ENCODE peak calls at places on chromosomes 3 and 15, in five cellular contexts. One of them, this sample, is unnamed.
A peak's percentile ranks its signal among the peaks of the same experiment; 100 is the strongest.

GRCh38 chr3:134743006-134743405 is 52.1 kb upstream of the EPHB1 start:
- DNase-seq in stimulated activated CD8-positive, alpha-beta memory T cell treated with anti-CD3 and anti-CD28 coated beads, Interleukin-4, amount 100 ng/mL, for 48 hours: no peak
- DNase-seq in AG04449: no peak
- DNase-seq in CD8-positive, alpha-beta T cell: no peak
- DNase-seq in SK-MEL-5: no peak
- DNase-seq in this sample: no peak

GRCh38 chr15:48984811-48985352 is 21.2 kb upstream of the SHC4 start:
- DNase-seq in stimulated activated CD8-positive, alpha-beta memory T cell treated with anti-CD3 and anti-CD28 coated beads, Interleukin-4, amount 100 ng/mL, for 48 hours: no peak
- DNase-seq in AG04449: no peak
- DNase-seq in CD8-positive, alpha-beta T cell: no peak
- DNase-seq in SK-MEL-5: no peak
- DNase-seq in this sample: no peak

GRCh38 chr3:28916713-28917499 is 364.0 kb upstream of the RBMS3 start:
- DNase-seq in stimulated activated CD8-positive, alpha-beta memory T cell treated with anti-CD3 and anti-CD28 coated beads, Interleukin-4, amount 100 ng/mL, for 48 hours: no peak
- DNase-seq in AG04449: no peak
- DNase-seq in CD8-positive, alpha-beta T cell: no peak
- DNase-seq in SK-MEL-5: peak; percentile 87
- DNase-seq in this sample: peak; percentile 60

GRCh38 chr3:183213941-183214612 is 39.0 kb upstream of the B3GNT5 start:
- DNase-seq in stimulated activated CD8-positive, alpha-beta memory T cell treated with anti-CD3 and anti-CD28 coated beads, Interleukin-4, amount 100 ng/mL, for 48 hours: no peak
- DNase-seq in AG04449: no peak
- DNase-seq in CD8-positive, alpha-beta T cell: no peak
- DNase-seq in SK-MEL-5: no peak
- DNase-seq in this sample: no peak

GRCh38 chr15:33608714-33609113 is 297.9 kb downstream of the RYR3 start:
- DNase-seq in stimulated activated CD8-positive, alpha-beta memory T cell treated with anti-CD3 and anti-CD28 coated beads, Interleukin-4, amount 100 ng/mL, for 48 hours: no peak
- DNase-seq in AG04449: no peak
- DNase-seq in CD8-positive, alpha-beta T cell: no peak
- DNase-seq in SK-MEL-5: peak; percentile 97
- DNase-seq in this sample: no peak

GRCh38 chr15:84833447-84833846 is 16.3 kb downstream of the ALPK3 start:
- DNase-seq in stimulated activated CD8-positive, alpha-beta memory T cell treated with anti-CD3 and anti-CD28 coated beads, Interleukin-4, amount 100 ng/mL, for 48 hours: no peak
- DNase-seq in AG04449: no peak
- DNase-seq in CD8-positive, alpha-beta T cell: no peak
- DNase-seq in SK-MEL-5: no peak
- DNase-seq in this sample: peak; percentile 43

GRCh38 chr3:157102098-157102497 is 57.8 kb downstream of the CCNL1 start:
- DNase-seq in stimulated activated CD8-positive, alpha-beta memory T cell treated with anti-CD3 and anti-CD28 coated beads, Interleukin-4, amount 100 ng/mL, for 48 hours: no peak
- DNase-seq in AG04449: no peak
- DNase-seq in CD8-positive, alpha-beta T cell: no peak
- DNase-seq in SK-MEL-5: no peak
- DNase-seq in this sample: no peak

GRCh38 chr3:69241769-69242168 is 119.4 kb upstream of the LMOD3 start:
- DNase-seq in stimulated activated CD8-positive, alpha-beta memory T cell treated with anti-CD3 and anti-CD28 coated beads, Interleukin-4, amount 100 ng/mL, for 48 hours: no peak
- DNase-seq in AG04449: no peak
- DNase-seq in CD8-positive, alpha-beta T cell: no peak
- DNase-seq in SK-MEL-5: no peak
- DNase-seq in this sample: no peak

GRCh38 chr3:147419062-147419701 is 10.0 kb downstream of the ZIC1 start:
- DNase-seq in stimulated activated CD8-positive, alpha-beta memory T cell treated with anti-CD3 and anti-CD28 coated beads, Interleukin-4, amount 100 ng/mL, for 48 hours: no peak
- DNase-seq in AG04449: no peak
- DNase-seq in CD8-positive, alpha-beta T cell: no peak
- DNase-seq in SK-MEL-5: no peak
- DNase-seq in this sample: peak; percentile 58

GRCh38 chr15:31307270-31308184 is 19.1 kb upstream of the KLF13 start:
- DNase-seq in stimulated activated CD8-positive, alpha-beta memory T cell treated with anti-CD3 and anti-CD28 coated beads, Interleukin-4, amount 100 ng/mL, for 48 hours: peak; percentile 16
- DNase-seq in AG04449: no peak
- DNase-seq in CD8-positive, alpha-beta T cell: no peak
- DNase-seq in SK-MEL-5: no peak
- DNase-seq in this sample: no peak

This sample was measured in BE2C.